ENCODE peak calls at places on chromosomes 4 and X, in five cellular contexts. One of them, this sample, is unnamed.
A peak's percentile ranks its signal among the peaks of the same experiment; 100 is the strongest.

GRCh38 chr4:74663631-74664030 is 130.7 kb downstream of the BTC start:
- DNase-seq in NCI-H2171: no peak
- DNase-seq in COR-L47: no peak
- DNase-seq in SK-N-SH: no peak
- DNase-seq in H9: no peak
- DNase-seq in this sample: no peak

GRCh38 chrX:13770013-13770412 is 35.5 kb downstream of the OFD1 start:
- DNase-seq in NCI-H2171: no peak
- DNase-seq in COR-L47: peak; percentile 48
- DNase-seq in SK-N-SH: no peak
- DNase-seq in H9: no peak
- DNase-seq in this sample: no peak

GRCh38 chr4:56757821-56758400 is 63.6 kb downstream of the SPINK2 start:
- DNase-seq in NCI-H2171: no peak
- DNase-seq in COR-L47: no peak
- DNase-seq in SK-N-SH: no peak
- DNase-seq in H9: peak; percentile 89
- DNase-seq in this sample: peak; percentile 93

GRCh38 chr4:88751258-88752075 is 53.8 kb upstream of the NAP1L5 start:
- DNase-seq in NCI-H2171: no peak
- DNase-seq in COR-L47: no peak
- DNase-seq in SK-N-SH: no peak
- DNase-seq in H9: no peak
- DNase-seq in this sample: no peak

GRCh38 chr4:17889692-17890091 is 78.9 kb downstream of the NCAPG start:
- DNase-seq in NCI-H2171: no peak
- DNase-seq in COR-L47: no peak
- DNase-seq in SK-N-SH: no peak
- DNase-seq in H9: no peak
- DNase-seq in this sample: no peak

GRCh38 chr4:65538571-65538970 is 131.7 kb downstream of the EPHA5 start:
- DNase-seq in NCI-H2171: no peak
- DNase-seq in COR-L47: no peak
- DNase-seq in SK-N-SH: no peak
- DNase-seq in H9: no peak
- DNase-seq in this sample: no peak

GRCh38 chr4:138561906-138562305 is 319.8 kb upstream of the SLC7A11 start:
- DNase-seq in NCI-H2171: no peak
- DNase-seq in COR-L47: no peak
- DNase-seq in SK-N-SH: no peak
- DNase-seq in H9: no peak
- DNase-seq in this sample: no peak

GRCh38 chrX:85611926-85612325 is 232.5 kb upstream of the POF1B start:
- DNase-seq in NCI-H2171: no peak
- DNase-seq in COR-L47: no peak
- DNase-seq in SK-N-SH: peak; percentile 2
- DNase-seq in H9: no peak
- DNase-seq in this sample: peak; percentile 49

GRCh38 chr4:181278941-181279340 is 964.3 kb upstream of the TENM3 start:
- DNase-seq in NCI-H2171: no peak
- DNase-seq in COR-L47: no peak
- DNase-seq in SK-N-SH: no peak
- DNase-seq in H9: no peak
- DNase-seq in this sample: no peak

GRCh38 chr4:68465058-68465457 is 17.8 kb downstream of the TMPRSS11E start:
- DNase-seq in NCI-H2171: no peak
- DNase-seq in COR-L47: no peak
- DNase-seq in SK-N-SH: no peak
- DNase-seq in H9: no peak
- DNase-seq in this sample: no peak

GRCh38 chr4:128615197-128615596 is 194.3 kb upstream of the JADE1 start:
- DNase-seq in NCI-H2171: no peak
- DNase-seq in COR-L47: no peak
- DNase-seq in SK-N-SH: no peak
- DNase-seq in H9: no peak
- DNase-seq in this sample: no peak

GRCh38 chr4:102843938-102844337 is 16.6 kb upstream of the UBE2D3 start:
- DNase-seq in NCI-H2171: no peak
- DNase-seq in COR-L47: no peak
- DNase-seq in SK-N-SH: peak; percentile 45
- DNase-seq in H9: no peak
- DNase-seq in this sample: no peak

GRCh38 chr4:8832130-8832930 is 39.3 kb downstream of the HMX1 start:
- DNase-seq in NCI-H2171: peak; percentile 79
- DNase-seq in COR-L47: peak; percentile 4
- DNase-seq in SK-N-SH: no peak
- DNase-seq in H9: no peak
- DNase-seq in this sample: no peak

GRCh38 chr4:5990446-5991160 is 27.6 kb downstream of the C4orf50 start:
- DNase-seq in NCI-H2171: no peak
- DNase-seq in COR-L47: no peak
- DNase-seq in SK-N-SH: no peak
- DNase-seq in H9: peak; percentile 11
- DNase-seq in this sample: no peak

GRCh38 chr4:69858683-69859082 is 1.3 kb downstream of the SULT1E1 start:
- DNase-seq in NCI-H2171: no peak
- DNase-seq in COR-L47: peak; percentile 90
- DNase-seq in SK-N-SH: no peak
- DNase-seq in H9: no peak
- DNase-seq in this sample: no peak

GRCh38 chr4:20618010-20618409 is 82.2 kb upstream of the PACRGL start:
- DNase-seq in NCI-H2171: no peak
- DNase-seq in COR-L47: no peak
- DNase-seq in SK-N-SH: no peak
- DNase-seq in H9: no peak
- DNase-seq in this sample: no peak

GRCh38 chrX:17413228-17413627 is 38.2 kb downstream of the NHS start:
- DNase-seq in NCI-H2171: no peak
- DNase-seq in COR-L47: no peak
- DNase-seq in SK-N-SH: no peak
- DNase-seq in H9: no peak
- DNase-seq in this sample: no peak

GRCh38 chr4:139725236-139725635 is 59.6 kb downstream of the MGST2 start:
- DNase-seq in NCI-H2171: no peak
- DNase-seq in COR-L47: no peak
- DNase-seq in SK-N-SH: no peak
- DNase-seq in H9: no peak
- DNase-seq in this sample: no peak

GRCh38 chr4:186931519-186931918 is 207.9 kb upstream of the FAT1 start:
- DNase-seq in NCI-H2171: no peak
- DNase-seq in COR-L47: no peak
- DNase-seq in SK-N-SH: no peak
- DNase-seq in H9: no peak
- DNase-seq in this sample: no peak

GRCh38 chr4:88452941-88453340 is 4.0 kb upstream of the HERC5 start:
- DNase-seq in NCI-H2171: no peak
- DNase-seq in COR-L47: no peak
- DNase-seq in SK-N-SH: no peak
- DNase-seq in H9: no peak
- DNase-seq in this sample: no peak

GRCh38 chr4:169270156-169270809 is 473 bp downstream of the SH3RF1 start:
- DNase-seq in NCI-H2171: peak; percentile 39
- DNase-seq in COR-L47: peak; percentile 62
- DNase-seq in SK-N-SH: peak; percentile 87
- DNase-seq in H9: peak; percentile 53
- DNase-seq in this sample: peak; percentile 55

GRCh38 chr4:81946996-81947395 is 426.8 kb downstream of the HNRNPD start:
- DNase-seq in NCI-H2171: no peak
- DNase-seq in COR-L47: no peak
- DNase-seq in SK-N-SH: no peak
- DNase-seq in H9: no peak
- DNase-seq in this sample: no peak

This sample was measured in Kasumi-1.